ENCODE peak calls at places on chromosomes 16 and 17, in four cellular contexts. One of them, this sample, is unnamed.
A peak's percentile ranks its signal among the peaks of the same experiment; 100 is the strongest.

GRCh38 chr16:24041834-24042631 is 206.2 kb downstream of the PRKCB start:
- DNase-seq in cardiac muscle cell: peak; percentile 64
- DNase-seq in B cell: peak; percentile 72
- DNase-seq in GM20000: peak; percentile 79
- DNase-seq in this sample: peak; percentile 55

GRCh38 chr17:40469805-40470675 is 26.8 kb downstream of the IGFBP4 start:
- DNase-seq in B cell: no peak
- DNase-seq in GM20000: no peak
- DNase-seq in cardiac muscle cell: no peak
- DNase-seq in this sample: no peak

GRCh38 chr16:15611610-15612009 is 31.3 kb downstream of the MARF1 start:
- DNase-seq in cardiac muscle cell: no peak
- DNase-seq in GM20000: no peak
- DNase-seq in B cell: no peak
- DNase-seq in this sample: no peak

GRCh38 chr16:87658564-87659225 is 56.4 kb downstream of the JPH3 start:
- DNase-seq in B cell: no peak
- DNase-seq in cardiac muscle cell: no peak
- DNase-seq in GM20000: no peak
- DNase-seq in this sample: no peak

GRCh38 chr17:28684963-28685362 is 23.0 kb downstream of the SUPT6H start:
- DNase-seq in cardiac muscle cell: peak; percentile 54
- DNase-seq in B cell: no peak
- DNase-seq in GM20000: no peak
- DNase-seq in this sample: no peak

GRCh38 chr16:4700380-4700996 is 7.1 kb downstream of the NUDT16L1 start:
- DNase-seq in cardiac muscle cell: no peak
- DNase-seq in B cell: no peak
- DNase-seq in GM20000: no peak
- DNase-seq in this sample: no peak

GRCh38 chr16:88005968-88006367 is 54.7 kb downstream of the BANP start:
- DNase-seq in cardiac muscle cell: no peak
- DNase-seq in B cell: no peak
- DNase-seq in GM20000: no peak
- DNase-seq in this sample: no peak

GRCh38 chr17:4499431-4500187 is 928 bp downstream of the SPNS2 start:
- DNase-seq in B cell: peak; percentile 71
- DNase-seq in cardiac muscle cell: no peak
- DNase-seq in GM20000: peak; percentile 55
- DNase-seq in this sample: no peak

GRCh38 chr16:75116081-75116910 is at the start of gene LDHD:
- DNase-seq in B cell: no peak
- DNase-seq in cardiac muscle cell: peak; percentile 57
- DNase-seq in GM20000: no peak
- DNase-seq in this sample: peak; percentile 67

GRCh38 chr17:61478026-61478789 is 26.0 kb downstream of the TBX4 start:
- DNase-seq in GM20000: no peak
- DNase-seq in cardiac muscle cell: no peak
- DNase-seq in B cell: no peak
- DNase-seq in this sample: no peak

GRCh38 chr17:8153550-8153956 is 1.3 kb upstream of the PER1 start:
- DNase-seq in B cell: no peak
- DNase-seq in cardiac muscle cell: peak; percentile 98
- DNase-seq in GM20000: no peak
- DNase-seq in this sample: peak; percentile 78

GRCh38 chr17:29977836-29978235 is 36.4 kb downstream of the EFCAB5 start:
- DNase-seq in B cell: no peak
- DNase-seq in GM20000: no peak
- DNase-seq in cardiac muscle cell: peak; percentile 73
- DNase-seq in this sample: no peak

GRCh38 chr17:83185023-83186002 is 105.9 kb downstream of the METRNL start:
- DNase-seq in GM20000: no peak
- DNase-seq in cardiac muscle cell: no peak
- DNase-seq in B cell: no peak
- DNase-seq in this sample: peak; percentile 22

GRCh38 chr16:17229766-17230165 is 241.0 kb downstream of the XYLT1 start:
- DNase-seq in B cell: no peak
- DNase-seq in GM20000: no peak
- DNase-seq in cardiac muscle cell: no peak
- DNase-seq in this sample: no peak

GRCh38 chr16:11105038-11105903 is 150.7 kb downstream of the SOCS1 start:
- DNase-seq in cardiac muscle cell: peak; percentile 96
- DNase-seq in GM20000: peak; percentile 61
- DNase-seq in B cell: peak; percentile 51
- DNase-seq in this sample: no peak

GRCh38 chr17:2705263-2705662 is 6.3 kb downstream of the CLUH start:
- DNase-seq in cardiac muscle cell: no peak
- DNase-seq in B cell: no peak
- DNase-seq in GM20000: no peak
- DNase-seq in this sample: no peak

GRCh38 chr16:16025214-16025968 is 76.0 kb downstream of the ABCC1 start:
- DNase-seq in B cell: no peak
- DNase-seq in GM20000: peak; percentile 77
- DNase-seq in cardiac muscle cell: peak; percentile 64
- DNase-seq in this sample: no peak

GRCh38 chr17:75504347-75505151 is 10.8 kb downstream of the CASKIN2 start:
- DNase-seq in cardiac muscle cell: no peak
- DNase-seq in GM20000: peak; percentile 90
- DNase-seq in B cell: peak; percentile 91
- DNase-seq in this sample: no peak

GRCh38 chr17:75503976-75504346 is 11.4 kb downstream of the CASKIN2 start:
- DNase-seq in B cell: no peak
- DNase-seq in GM20000: no peak
- DNase-seq in cardiac muscle cell: no peak
- DNase-seq in this sample: no peak

GRCh38 chr17:75502746-75503329 is 12.5 kb downstream of the CASKIN2 start:
- DNase-seq in cardiac muscle cell: no peak
- DNase-seq in GM20000: no peak
- DNase-seq in B cell: no peak
- DNase-seq in this sample: no peak

GRCh38 chr17:75502072-75502745 is 13.1 kb downstream of the CASKIN2 start:
- DNase-seq in B cell: no peak
- DNase-seq in cardiac muscle cell: no peak
- DNase-seq in GM20000: no peak
- DNase-seq in this sample: no peak

GRCh38 chr17:75503337-75503950 is 11.9 kb downstream of the CASKIN2 start:
- DNase-seq in B cell: no peak
- DNase-seq in GM20000: no peak
- DNase-seq in cardiac muscle cell: no peak
- DNase-seq in this sample: no peak
- TF ChIP-seq CTCF in B cell: no peak
- TF ChIP-seq CTCF in GM20000: no peak
- TF ChIP-seq CTCF in cardiac muscle cell: no peak
- TF ChIP-seq CTCF in this sample: no peak

GRCh38 chr17:65176646-65177409 is 39.7 kb downstream of the RGS9 start:
- DNase-seq in B cell: no peak
- DNase-seq in GM20000: no peak
- DNase-seq in cardiac muscle cell: no peak
- DNase-seq in this sample: no peak

GRCh38 chr17:65174974-65175373 is 37.8 kb downstream of the RGS9 start:
- DNase-seq in GM20000: no peak
- DNase-seq in cardiac muscle cell: no peak
- DNase-seq in B cell: no peak
- DNase-seq in this sample: no peak

GRCh38 chr17:65175952-65176351 is 38.8 kb downstream of the RGS9 start:
- DNase-seq in cardiac muscle cell: no peak
- DNase-seq in B cell: no peak
- DNase-seq in GM20000: no peak
- DNase-seq in this sample: no peak

GRCh38 chr17:65181237-65182061 is 44.3 kb downstream of the RGS9 start:
- DNase-seq in GM20000: peak; percentile 72
- DNase-seq in B cell: no peak
- DNase-seq in cardiac muscle cell: no peak
- DNase-seq in this sample: no peak

GRCh38 chr17:65177901-65178300 is 40.7 kb downstream of the RGS9 start:
- DNase-seq in cardiac muscle cell: peak; percentile 69
- DNase-seq in GM20000: no peak
- DNase-seq in B cell: no peak
- DNase-seq in this sample: no peak
- TF ChIP-seq CTCF in cardiac muscle cell: no peak
- TF ChIP-seq CTCF in GM20000: no peak
- TF ChIP-seq CTCF in B cell: no peak
- TF ChIP-seq CTCF in this sample: no peak

GRCh38 chr16:49740190-49740589 is 115.7 kb downstream of the ZNF423 start:
- DNase-seq in GM20000: no peak
- DNase-seq in cardiac muscle cell: no peak
- DNase-seq in B cell: no peak
- DNase-seq in this sample: no peak

GRCh38 chr16:49743206-49743470 is 112.8 kb downstream of the ZNF423 start:
- DNase-seq in GM20000: no peak
- DNase-seq in cardiac muscle cell: no peak
- DNase-seq in B cell: no peak
- DNase-seq in this sample: no peak

GRCh38 chr16:49737541-49737940 is 118.4 kb downstream of the ZNF423 start:
- DNase-seq in B cell: no peak
- DNase-seq in GM20000: no peak
- DNase-seq in cardiac muscle cell: no peak
- DNase-seq in this sample: no peak

GRCh38 chr16:49742428-49743205 is 113.3 kb downstream of the ZNF423 start:
- DNase-seq in GM20000: no peak
- DNase-seq in B cell: no peak
- DNase-seq in cardiac muscle cell: no peak
- DNase-seq in this sample: no peak

DNA sequence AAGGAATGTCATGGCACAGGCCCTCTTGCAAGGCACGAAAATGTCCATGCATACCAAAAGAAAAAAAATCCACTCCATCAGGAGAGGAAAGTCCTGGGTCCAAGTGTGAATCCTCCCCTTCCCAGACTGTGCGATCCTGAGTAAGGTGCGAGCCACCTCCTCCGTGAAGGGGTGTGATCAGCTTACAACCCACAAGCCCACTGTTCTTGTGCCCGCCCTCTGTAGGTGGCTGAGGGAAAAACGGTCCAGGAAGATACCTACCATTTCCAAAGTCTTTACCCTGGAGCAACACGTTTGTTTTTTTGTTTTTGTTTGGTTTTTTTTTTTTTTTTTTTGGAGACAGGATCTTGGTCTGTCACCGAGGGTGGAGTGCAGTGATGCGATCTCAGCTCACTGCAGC is 116.5 kb downstream of the ZNF423 start:
- DNase-seq in B cell: no peak
- DNase-seq in GM20000: no peak
- DNase-seq in cardiac muscle cell: no peak
- DNase-seq in this sample: no peak
- TF ChIP-seq CTCF in B cell: no peak
- TF ChIP-seq CTCF in GM20000: no peak
- TF ChIP-seq CTCF in cardiac muscle cell: peak; percentile 6
- TF ChIP-seq CTCF in this sample: no peak

GRCh38 chr16:85528528-85529387 is 84.4 kb upstream of the GSE1 start:
- DNase-seq in GM20000: peak; percentile 63
- DNase-seq in B cell: peak; percentile 72
- DNase-seq in cardiac muscle cell: peak; percentile 25
- DNase-seq in this sample: no peak

GRCh38 chr16:85531516-85531915 is 81.6 kb upstream of the GSE1 start:
- DNase-seq in cardiac muscle cell: no peak
- DNase-seq in GM20000: no peak
- DNase-seq in B cell: no peak
- DNase-seq in this sample: no peak

GRCh38 chr16:85527767-85528297 is 85.3 kb upstream of the GSE1 start:
- DNase-seq in GM20000: no peak
- DNase-seq in cardiac muscle cell: no peak
- DNase-seq in B cell: no peak
- DNase-seq in this sample: no peak

GRCh38 chr16:85530370-85530739 is 82.8 kb upstream of the GSE1 start:
- DNase-seq in B cell: no peak
- DNase-seq in cardiac muscle cell: no peak
- DNase-seq in GM20000: no peak
- DNase-seq in this sample: no peak

DNA sequence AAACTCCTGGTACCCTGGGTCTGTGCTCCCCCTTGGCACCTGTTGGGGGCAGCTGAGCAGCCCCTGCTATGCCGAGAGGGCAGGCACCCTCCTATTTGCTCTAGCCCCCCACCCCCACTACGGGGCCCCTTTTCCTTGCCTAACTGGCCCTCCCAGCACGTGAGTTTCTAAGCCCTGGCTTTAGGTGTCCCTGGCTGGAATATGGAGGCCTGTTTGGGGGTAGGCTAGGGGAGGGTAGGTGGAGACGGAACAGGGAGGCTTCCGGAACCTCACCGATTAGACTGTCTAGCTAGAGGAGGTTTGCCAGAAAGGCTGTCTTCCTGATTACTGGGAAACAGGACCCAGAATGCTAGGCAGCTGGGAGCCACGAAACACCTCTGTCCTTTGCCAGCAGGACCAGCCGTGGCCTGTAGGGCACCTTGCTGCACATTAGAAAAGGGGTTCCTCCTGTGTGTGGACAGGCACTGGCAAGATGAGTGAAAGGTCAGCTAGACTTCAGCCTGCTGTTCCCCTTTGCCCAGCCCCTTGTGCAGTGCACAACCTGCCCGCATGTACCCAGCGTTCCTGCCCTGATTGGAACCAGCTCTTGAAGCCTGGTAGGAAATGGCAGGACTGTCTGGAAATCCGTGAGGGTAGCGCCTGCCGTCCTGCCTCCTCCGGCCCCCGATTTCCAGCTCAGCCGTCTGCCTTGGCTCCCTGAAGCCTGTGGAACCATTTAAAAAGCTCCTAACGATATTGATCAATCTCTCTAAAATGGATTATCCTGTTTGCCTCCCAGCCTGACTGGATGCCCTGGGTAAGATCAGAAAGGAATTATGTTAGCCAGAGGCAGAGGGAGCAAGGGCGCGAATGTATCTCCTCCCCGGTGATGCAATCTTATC is 83.4 kb upstream of the GSE1 start:
- DNase-seq in B cell: no peak
- DNase-seq in GM20000: no peak
- DNase-seq in cardiac muscle cell: no peak
- DNase-seq in this sample: no peak
- TF ChIP-seq CTCF in B cell: no peak
- TF ChIP-seq CTCF in GM20000: no peak
- TF ChIP-seq CTCF in cardiac muscle cell: no peak
- TF ChIP-seq CTCF in this sample: no peak